ENCODE peak calls at places on chromosomes 16 and 17, in nine cellular contexts. D is stomach, U is neural progenitor cell, C is PC-9, I is lower leg skin, E is BJ, Y is MCF 10A, F is WERI-Rb-1, H is astrocyte of the spinal cord. P is an unnamed sample.

GRCh38 chr16:21950782-21951521 is 2.2 kb upstream of the UQCRC2 start:
- DNase-seq in D (no peak), U (peak; percentile 18), C (peak; percentile 41), I (no peak), E (no peak), Y (peak; percentile 39), F (no peak), H (peak; percentile 32), P (peak; percentile 26)

GRCh38 chr17:72173475-72174116 is 52.8 kb downstream of the SOX9 start:
- DNase-seq in D (no peak), U (no peak), C (no peak), I (no peak), E (no peak), Y (no peak), F (no peak), H (peak; percentile 52), P (no peak)

GRCh38 chr16:48366165-48367093 is 18.8 kb downstream of the SIAH1 start:
- DNase-seq in D (peak; percentile 53), U (peak; percentile 62), C (peak; percentile 89), I (no peak), E (peak; percentile 85), Y (peak; percentile 93), F (no peak), H (peak; percentile 91), P (peak; percentile 50)

GRCh38 chr17:66548659-66549311 is 246.4 kb downstream of the PRKCA start:
- DNase-seq in D (no peak), U (no peak), C (no peak), I (no peak), E (no peak), Y (peak; percentile 29), F (no peak), H (no peak), P (no peak)

GRCh38 chr17:45013021-45013997 is 38.1 kb downstream of the DCAKD start:
- DNase-seq in D (no peak), U (peak; percentile 35), C (no peak), I (no peak), E (no peak), Y (no peak), F (peak; percentile 39), H (peak; percentile 51), P (no peak)

GRCh38 chr17:74809031-74809430 is 32.9 kb upstream of the NAT9 start:
- DNase-seq in D (no peak), U (no peak), C (no peak), I (no peak), E (no peak), Y (no peak), F (no peak), H (no peak), P (no peak)

GRCh38 chr16:57862698-57863433 is 60.6 kb upstream of the KIFC3 start:
- DNase-seq in D (no peak), U (peak; percentile 17), C (no peak), I (no peak), E (no peak), Y (no peak), F (no peak), H (no peak), P (no peak)

GRCh38 chr17:20063665-20064648 is 54.8 kb downstream of the SPECC1 start:
- DNase-seq in D (peak; percentile 48), U (no peak), C (peak; percentile 83), I (peak; percentile 98), E (peak; percentile 68), Y (peak; percentile 96), F (no peak), H (peak; percentile 85), P (peak; percentile 39)

GRCh38 chr17:80446645-80447405 is 29.6 kb downstream of the NPTX1 start:
- DNase-seq in D (no peak), U (no peak), C (no peak), I (no peak), E (no peak), Y (no peak), F (no peak), H (no peak), P (no peak)

GRCh38 chr16:4327782-4328579 is 12.1 kb downstream of the GLIS2 start:
- DNase-seq in D (peak; percentile 83), U (peak; percentile 94), C (peak; percentile 6), I (peak; percentile 95), E (no peak), Y (no peak), F (peak; percentile 86), H (peak; percentile 62), P (peak; percentile 77)
- TF ChIP-seq CTCF in D (peak; percentile 55), U (peak; percentile 60), C (no peak), I (no peak), E (peak; percentile 75), Y (no peak), F (peak; percentile 69), H (peak; percentile 66), P (peak; percentile 55)

GRCh38 chr16:19115148-19116021 is 1.6 kb downstream of the ITPRIPL2 start:
- DNase-seq in D (no peak), U (no peak), C (peak; percentile 63), I (no peak), E (no peak), Y (no peak), F (no peak), H (no peak), P (no peak)

GRCh38 chr16:19116711-19117449 is 3.1 kb downstream of the ITPRIPL2 start:
- DNase-seq in D (no peak), U (no peak), C (peak; percentile 63), I (no peak), E (no peak), Y (peak; percentile 89), F (no peak), H (no peak), P (no peak)

GRCh38 chr16:19110537-19111391 is 3.0 kb upstream of the ITPRIPL2 start:
- DNase-seq in D (no peak), U (no peak), C (no peak), I (no peak), E (no peak), Y (no peak), F (no peak), H (no peak), P (no peak)

GRCh38 chr16:19114359-19115147 is 789 bp downstream of the ITPRIPL2 start:
- DNase-seq in D (peak; percentile 61), U (peak; percentile 44), C (peak; percentile 55), I (peak; percentile 93), E (no peak), Y (peak; percentile 65), F (no peak), H (peak; percentile 72), P (peak; percentile 53)

DNA sequence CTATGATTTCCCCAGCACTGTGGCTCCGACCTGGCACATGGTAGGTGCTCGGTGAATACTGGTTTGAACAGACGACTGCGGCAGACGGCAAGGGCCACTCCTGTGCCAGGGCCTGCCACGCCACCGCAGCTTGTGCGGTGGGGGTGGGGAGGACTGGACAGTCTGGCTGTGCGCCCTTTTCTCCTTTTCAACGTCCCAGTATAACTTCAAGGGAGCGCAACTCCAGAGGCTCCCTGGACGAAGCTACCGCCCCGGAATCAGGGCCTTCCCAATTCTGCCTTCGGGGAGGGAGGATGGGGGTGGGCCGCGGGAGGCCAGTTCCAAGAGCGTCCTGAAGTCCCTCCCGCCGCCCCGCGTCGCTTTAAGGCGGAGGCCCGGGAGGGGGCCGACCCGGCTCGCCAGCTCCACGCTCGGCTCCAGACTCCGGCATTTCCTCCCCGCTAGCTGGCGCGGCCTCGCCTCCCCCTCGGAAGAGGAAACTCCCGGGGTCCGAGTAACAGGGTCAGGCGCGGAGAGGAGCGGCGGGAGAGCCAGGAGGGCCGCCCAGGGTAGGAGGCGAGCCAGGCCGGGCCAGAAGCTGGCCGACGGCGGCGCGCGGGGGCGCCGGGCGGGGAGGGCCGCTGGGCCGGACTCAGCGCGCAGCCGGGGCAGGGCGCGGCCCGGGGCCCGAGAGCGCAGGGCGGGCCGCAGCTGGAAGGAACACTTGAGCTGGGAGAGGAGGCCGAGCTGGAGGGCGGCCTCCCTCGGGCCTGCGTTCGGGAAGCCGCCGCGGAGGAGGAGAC is at the start of gene ITPRIPL2:
- DNase-seq in D (peak; percentile 83), U (peak; percentile 76), C (peak; percentile 90), I (peak; percentile 97), E (peak; percentile 61), Y (peak; percentile 94), F (peak; percentile 60), H (peak; percentile 90), P (peak; percentile 66)
- TF ChIP-seq CTCF in D (no peak), U (no peak), C (no peak), I (no peak), E (peak; percentile 13), Y (no peak), F (no peak), H (no peak), P (no peak)

GRCh38 chr17:8153957-8154607 is 1.9 kb upstream of the PER1 start:
- DNase-seq in D (peak; percentile 100), U (peak; percentile 96), C (peak; percentile 77), I (peak; percentile 100), E (peak; percentile 97), Y (peak; percentile 100), F (peak; percentile 93), H (peak; percentile 100), P (peak; percentile 64)

GRCh38 chr17:8156174-8156992 is 4.2 kb upstream of the PER1 start:
- DNase-seq in D (peak; percentile 100), U (peak; percentile 100), C (peak; percentile 99), I (peak; percentile 100), E (peak; percentile 100), Y (peak; percentile 100), F (peak; percentile 100), H (peak; percentile 100), P (peak; percentile 96)

GRCh38 chr17:8154608-8155152 is 2.5 kb upstream of the PER1 start:
- DNase-seq in D (no peak), U (no peak), C (no peak), I (no peak), E (no peak), Y (no peak), F (no peak), H (no peak), P (no peak)

GRCh38 chr17:8153550-8153956 is 1.3 kb upstream of the PER1 start:
- DNase-seq in D (peak; percentile 73), U (peak; percentile 41), C (no peak), I (peak; percentile 96), E (peak; percentile 77), Y (peak; percentile 96), F (peak; percentile 59), H (peak; percentile 97), P (no peak)

GRCh38 chr17:8155341-8156173 is 3.4 kb upstream of the PER1 start:
- DNase-seq in D (peak; percentile 60), U (peak; percentile 59), C (no peak), I (peak; percentile 85), E (no peak), Y (no peak), F (no peak), H (no peak), P (no peak)
- TF ChIP-seq CTCF in D (no peak), U (no peak), C (no peak), I (no peak), E (no peak), Y (no peak), F (no peak), H (no peak), P (no peak)

DNA sequence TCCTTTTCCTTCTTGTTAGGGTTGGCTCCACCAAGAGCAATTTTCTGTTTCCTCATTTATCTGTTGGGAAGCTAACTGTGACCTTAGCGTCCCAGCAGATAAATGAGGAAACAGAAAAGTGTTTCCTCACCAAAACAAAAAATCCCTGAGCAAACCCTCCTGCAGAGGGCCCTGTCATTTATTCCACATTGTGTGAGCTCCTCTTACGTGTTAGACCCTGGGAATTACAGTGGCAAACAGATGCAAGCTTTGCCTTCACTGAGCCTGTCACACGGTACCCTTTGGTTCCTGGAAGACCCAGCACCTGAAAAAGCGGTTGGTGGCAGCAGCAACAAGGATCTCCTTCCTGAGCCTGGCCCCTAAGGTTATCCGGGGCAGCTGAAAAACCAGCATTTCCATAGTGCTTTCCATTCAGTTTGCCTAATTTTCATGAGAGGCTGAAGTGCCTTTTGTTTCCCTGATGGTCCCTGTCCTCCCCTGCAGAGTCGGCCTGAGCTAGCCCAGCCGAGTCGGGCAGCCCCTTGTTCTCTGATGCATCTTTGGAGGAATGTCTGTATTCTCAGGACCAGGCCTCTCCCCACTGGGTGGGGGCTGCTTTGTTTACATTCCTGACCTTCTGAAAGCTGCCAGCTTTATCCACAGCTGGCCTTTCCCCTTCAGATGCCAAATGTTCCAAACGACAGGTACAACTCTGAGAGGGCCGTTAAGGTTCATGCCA is 34.7 kb downstream of the YPEL2 start:
- DNase-seq in D (peak; percentile 48), U (peak; percentile 91), C (peak; percentile 41), I (no peak), E (no peak), Y (no peak), F (peak; percentile 46), H (no peak), P (no peak)
- TF ChIP-seq CTCF in D (no peak), U (peak; percentile 24), C (no peak), I (no peak), E (no peak), Y (no peak), F (peak; percentile 31), H (peak; percentile 5), P (no peak)

P was measured in GM10248.